ENCODE peak calls at places on chromosome 5, in ten cellular contexts. One of them, this sample, is unnamed.

GRCh38 chr5:122465086-122465485 is 153.0 kb downstream of the SNCAIP start:
- DNase-seq in PC-9: no peak
- DNase-seq in left ventricle myocardium inferior: no peak
- DNase-seq in tibial artery: no peak
- DNase-seq in heart right ventricle: no peak
- DNase-seq in CD4-positive, alpha-beta T cell: no peak
- DNase-seq in psoas muscle: no peak
- DNase-seq in heart left ventricle: no peak
- DNase-seq in body of pancreas: no peak
- DNase-seq in K562: no peak
- DNase-seq in this sample: no peak

GRCh38 chr5:101977729-101978345 is 318.2 kb downstream of the SLCO4C1 start:
- DNase-seq in PC-9: no peak
- DNase-seq in psoas muscle: no peak
- DNase-seq in tibial artery: no peak
- DNase-seq in heart right ventricle: no peak
- DNase-seq in left ventricle myocardium inferior: no peak
- DNase-seq in heart left ventricle: no peak
- DNase-seq in K562: peak; percentile 43
- DNase-seq in body of pancreas: no peak
- DNase-seq in CD4-positive, alpha-beta T cell: no peak
- DNase-seq in this sample: peak; percentile 52

GRCh38 chr5:32138839-32139493 is 35.2 kb downstream of the GOLPH3 start:
- DNase-seq in psoas muscle: no peak
- DNase-seq in heart left ventricle: no peak
- DNase-seq in left ventricle myocardium inferior: no peak
- DNase-seq in CD4-positive, alpha-beta T cell: no peak
- DNase-seq in tibial artery: no peak
- DNase-seq in body of pancreas: no peak
- DNase-seq in PC-9: peak; percentile 17
- DNase-seq in K562: no peak
- DNase-seq in heart right ventricle: no peak
- DNase-seq in this sample: no peak

GRCh38 chr5:112614285-112614684 is 123.4 kb upstream of the APC start:
- DNase-seq in CD4-positive, alpha-beta T cell: no peak
- DNase-seq in tibial artery: no peak
- DNase-seq in heart right ventricle: no peak
- DNase-seq in left ventricle myocardium inferior: no peak
- DNase-seq in body of pancreas: no peak
- DNase-seq in psoas muscle: no peak
- DNase-seq in K562: no peak
- DNase-seq in heart left ventricle: no peak
- DNase-seq in PC-9: no peak
- DNase-seq in this sample: no peak

GRCh38 chr5:173303878-173304590 is 24.2 kb downstream of the STC2 start:
- DNase-seq in tibial artery: no peak
- DNase-seq in body of pancreas: no peak
- DNase-seq in K562: peak; percentile 67
- DNase-seq in left ventricle myocardium inferior: no peak
- DNase-seq in heart left ventricle: no peak
- DNase-seq in CD4-positive, alpha-beta T cell: no peak
- DNase-seq in heart right ventricle: no peak
- DNase-seq in PC-9: peak; percentile 88
- DNase-seq in psoas muscle: no peak
- DNase-seq in this sample: peak; percentile 68

GRCh38 chr5:1445895-1446601 is 808 bp upstream of the SLC6A3 start:
- DNase-seq in psoas muscle: peak; percentile 7
- DNase-seq in PC-9: no peak
- DNase-seq in body of pancreas: no peak
- DNase-seq in K562: no peak
- DNase-seq in left ventricle myocardium inferior: no peak
- DNase-seq in CD4-positive, alpha-beta T cell: no peak
- DNase-seq in heart left ventricle: peak; percentile 18
- DNase-seq in tibial artery: peak; percentile 48
- DNase-seq in heart right ventricle: no peak
- DNase-seq in this sample: no peak

GRCh38 chr5:103037673-103038455 is 82.1 kb downstream of the GIN1 start:
- DNase-seq in left ventricle myocardium inferior: no peak
- DNase-seq in heart left ventricle: no peak
- DNase-seq in body of pancreas: no peak
- DNase-seq in psoas muscle: no peak
- DNase-seq in PC-9: no peak
- DNase-seq in heart right ventricle: no peak
- DNase-seq in K562: no peak
- DNase-seq in tibial artery: no peak
- DNase-seq in CD4-positive, alpha-beta T cell: no peak
- DNase-seq in this sample: no peak

GRCh38 chr5:160269017-160269416 is 39.7 kb downstream of the FABP6 start:
- DNase-seq in psoas muscle: peak; percentile 79
- DNase-seq in tibial artery: peak; percentile 85
- DNase-seq in heart right ventricle: peak; percentile 94
- DNase-seq in body of pancreas: peak; percentile 73
- DNase-seq in K562: no peak
- DNase-seq in PC-9: peak; percentile 64
- DNase-seq in CD4-positive, alpha-beta T cell: no peak
- DNase-seq in heart left ventricle: peak; percentile 92
- DNase-seq in left ventricle myocardium inferior: peak; percentile 90
- DNase-seq in this sample: no peak

GRCh38 chr5:7878381-7878873 is 9.5 kb downstream of the MTRR start:
- DNase-seq in PC-9: no peak
- DNase-seq in psoas muscle: no peak
- DNase-seq in left ventricle myocardium inferior: no peak
- DNase-seq in tibial artery: no peak
- DNase-seq in heart left ventricle: no peak
- DNase-seq in body of pancreas: no peak
- DNase-seq in heart right ventricle: no peak
- DNase-seq in K562: no peak
- DNase-seq in CD4-positive, alpha-beta T cell: no peak
- DNase-seq in this sample: no peak

GRCh38 chr5:139023276-139023675 is 148.1 kb upstream of the LRRTM2 start:
- DNase-seq in left ventricle myocardium inferior: no peak
- DNase-seq in heart right ventricle: no peak
- DNase-seq in tibial artery: no peak
- DNase-seq in CD4-positive, alpha-beta T cell: no peak
- DNase-seq in PC-9: no peak
- DNase-seq in psoas muscle: no peak
- DNase-seq in body of pancreas: no peak
- DNase-seq in heart left ventricle: no peak
- DNase-seq in K562: no peak
- DNase-seq in this sample: no peak

GRCh38 chr5:111758284-111758628 is 1.3 kb upstream of the NREP start:
- DNase-seq in psoas muscle: no peak
- DNase-seq in body of pancreas: no peak
- DNase-seq in K562: no peak
- DNase-seq in left ventricle myocardium inferior: no peak
- DNase-seq in CD4-positive, alpha-beta T cell: no peak
- DNase-seq in heart left ventricle: no peak
- DNase-seq in tibial artery: no peak
- DNase-seq in heart right ventricle: no peak
- DNase-seq in PC-9: no peak
- DNase-seq in this sample: no peak

GRCh38 chr5:143314664-143315063 is 88.8 kb downstream of the NR3C1 start:
- DNase-seq in body of pancreas: no peak
- DNase-seq in heart right ventricle: no peak
- DNase-seq in left ventricle myocardium inferior: no peak
- DNase-seq in PC-9: peak; percentile 46
- DNase-seq in heart left ventricle: no peak
- DNase-seq in CD4-positive, alpha-beta T cell: no peak
- DNase-seq in K562: no peak
- DNase-seq in psoas muscle: no peak
- DNase-seq in tibial artery: no peak
- DNase-seq in this sample: no peak

GRCh38 chr5:131171276-131171815 is 602 bp downstream of the LYRM7 start:
- DNase-seq in tibial artery: no peak
- DNase-seq in body of pancreas: no peak
- DNase-seq in psoas muscle: no peak
- DNase-seq in heart right ventricle: no peak
- DNase-seq in PC-9: no peak
- DNase-seq in CD4-positive, alpha-beta T cell: no peak
- DNase-seq in heart left ventricle: no peak
- DNase-seq in left ventricle myocardium inferior: no peak
- DNase-seq in K562: no peak
- DNase-seq in this sample: peak; percentile 15

GRCh38 chr5:71738962-71739361 is 19.9 kb downstream of the CARTPT start:
- DNase-seq in tibial artery: no peak
- DNase-seq in PC-9: no peak
- DNase-seq in left ventricle myocardium inferior: no peak
- DNase-seq in heart left ventricle: no peak
- DNase-seq in body of pancreas: no peak
- DNase-seq in K562: no peak
- DNase-seq in psoas muscle: no peak
- DNase-seq in CD4-positive, alpha-beta T cell: no peak
- DNase-seq in heart right ventricle: no peak
- DNase-seq in this sample: no peak

GRCh38 chr5:126846756-126847155 is 69.8 kb downstream of the LMNB1 start:
- DNase-seq in psoas muscle: no peak
- DNase-seq in heart right ventricle: no peak
- DNase-seq in left ventricle myocardium inferior: no peak
- DNase-seq in PC-9: no peak
- DNase-seq in heart left ventricle: no peak
- DNase-seq in K562: no peak
- DNase-seq in tibial artery: no peak
- DNase-seq in body of pancreas: no peak
- DNase-seq in CD4-positive, alpha-beta T cell: no peak
- DNase-seq in this sample: no peak

GRCh38 chr5:62299097-62299496 is 6.9 kb upstream of the KIF2A start:
- DNase-seq in psoas muscle: no peak
- DNase-seq in tibial artery: no peak
- DNase-seq in PC-9: peak; percentile 65
- DNase-seq in heart left ventricle: no peak
- DNase-seq in CD4-positive, alpha-beta T cell: no peak
- DNase-seq in heart right ventricle: no peak
- DNase-seq in K562: no peak
- DNase-seq in left ventricle myocardium inferior: no peak
- DNase-seq in body of pancreas: no peak
- DNase-seq in this sample: no peak
- H3K9me3 ChIP-seq in psoas muscle: no peaks in the 10 kb centered on the region
- H3K9me3 ChIP-seq in tibial artery: no peaks in the 10 kb centered on the region
- H3K9me3 ChIP-seq in PC-9: no peaks in the 10 kb centered on the region
- H3K9me3 ChIP-seq in heart left ventricle: no peaks in the 10 kb centered on the region
- H3K9me3 ChIP-seq in CD4-positive, alpha-beta T cell: no peaks in the 10 kb centered on the region
- H3K9me3 ChIP-seq in heart right ventricle: no peaks in the 10 kb centered on the region
- H3K9me3 ChIP-seq in K562: no peaks in the 10 kb centered on the region
- H3K9me3 ChIP-seq in left ventricle myocardium inferior: no peaks in the 10 kb centered on the region
- H3K9me3 ChIP-seq in body of pancreas: no peaks in the 10 kb centered on the region
- H3K9me3 ChIP-seq in this sample: no peaks in the 10 kb centered on the region

GRCh38 chr5:174571662-174572397 is 152.6 kb upstream of the MSX2 start:
- DNase-seq in heart left ventricle: peak; percentile 41
- DNase-seq in body of pancreas: peak; percentile 52
- DNase-seq in CD4-positive, alpha-beta T cell: no peak
- DNase-seq in K562: no peak
- DNase-seq in psoas muscle: peak; percentile 33
- DNase-seq in heart right ventricle: peak; percentile 77
- DNase-seq in PC-9: peak; percentile 62
- DNase-seq in tibial artery: peak; percentile 73
- DNase-seq in left ventricle myocardium inferior: peak; percentile 18
- DNase-seq in this sample: peak; percentile 24
- TF ChIP-seq CTCF in heart left ventricle: peak; percentile 35
- TF ChIP-seq CTCF in body of pancreas: no peak
- TF ChIP-seq CTCF in CD4-positive, alpha-beta T cell: no peak
- TF ChIP-seq CTCF in K562: no peak
- TF ChIP-seq CTCF in psoas muscle: no peak
- TF ChIP-seq CTCF in heart right ventricle: no peak
- TF ChIP-seq CTCF in PC-9: no peak
- TF ChIP-seq CTCF in tibial artery: no peak
- TF ChIP-seq CTCF in left ventricle myocardium inferior: peak; percentile 15
- TF ChIP-seq CTCF in this sample: no peak

GRCh38 chr5:80975065-80975464 is 14.9 kb downstream of the RASGRF2 start:
- DNase-seq in left ventricle myocardium inferior: no peak
- DNase-seq in psoas muscle: no peak
- DNase-seq in heart left ventricle: no peak
- DNase-seq in heart right ventricle: no peak
- DNase-seq in body of pancreas: no peak
- DNase-seq in K562: no peak
- DNase-seq in PC-9: no peak
- DNase-seq in CD4-positive, alpha-beta T cell: no peak
- DNase-seq in tibial artery: no peak
- DNase-seq in this sample: no peak

GRCh38 chr5:80973027-80973426 is 12.9 kb downstream of the RASGRF2 start:
- DNase-seq in K562: no peak
- DNase-seq in body of pancreas: no peak
- DNase-seq in psoas muscle: no peak
- DNase-seq in CD4-positive, alpha-beta T cell: no peak
- DNase-seq in PC-9: no peak
- DNase-seq in heart left ventricle: no peak
- DNase-seq in left ventricle myocardium inferior: no peak
- DNase-seq in heart right ventricle: no peak
- DNase-seq in tibial artery: no peak
- DNase-seq in this sample: no peak

GRCh38 chr5:80977764-80978163 is 17.6 kb downstream of the RASGRF2 start:
- DNase-seq in left ventricle myocardium inferior: no peak
- DNase-seq in psoas muscle: no peak
- DNase-seq in heart right ventricle: no peak
- DNase-seq in body of pancreas: no peak
- DNase-seq in CD4-positive, alpha-beta T cell: no peak
- DNase-seq in heart left ventricle: no peak
- DNase-seq in PC-9: no peak
- DNase-seq in K562: no peak
- DNase-seq in tibial artery: no peak
- DNase-seq in this sample: no peak

GRCh38 chr5:80978772-80979317 is 18.7 kb downstream of the RASGRF2 start:
- DNase-seq in heart right ventricle: no peak
- DNase-seq in psoas muscle: no peak
- DNase-seq in CD4-positive, alpha-beta T cell: no peak
- DNase-seq in left ventricle myocardium inferior: no peak
- DNase-seq in K562: no peak
- DNase-seq in tibial artery: no peak
- DNase-seq in body of pancreas: no peak
- DNase-seq in PC-9: no peak
- DNase-seq in heart left ventricle: no peak
- DNase-seq in this sample: no peak

DNA sequence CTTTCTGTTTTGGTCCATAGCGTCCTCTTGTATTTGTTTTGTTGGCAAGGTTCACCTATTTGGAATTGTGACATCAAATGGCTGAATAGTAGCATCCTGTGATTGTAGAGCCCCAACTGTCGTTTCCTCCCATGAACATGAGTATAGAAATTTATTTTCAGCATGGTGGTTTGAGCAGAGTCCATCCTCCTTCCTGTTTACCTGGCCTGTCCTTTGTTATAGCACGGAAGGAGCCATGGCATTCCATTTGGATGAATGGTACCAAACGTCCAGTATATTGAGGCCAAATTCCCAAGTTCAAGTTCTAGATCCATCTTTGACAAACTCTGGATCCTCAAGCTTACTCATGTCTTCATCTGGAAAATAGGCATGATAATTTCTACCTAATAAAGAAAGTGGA is 16.8 kb downstream of the RASGRF2 start:
- DNase-seq in heart left ventricle: no peak
- DNase-seq in psoas muscle: no peak
- DNase-seq in heart right ventricle: no peak
- DNase-seq in CD4-positive, alpha-beta T cell: no peak
- DNase-seq in K562: no peak
- DNase-seq in tibial artery: no peak
- DNase-seq in PC-9: no peak
- DNase-seq in left ventricle myocardium inferior: no peak
- DNase-seq in body of pancreas: no peak
- DNase-seq in this sample: no peak
- H3K9me3 ChIP-seq in heart left ventricle: no peaks in the 10 kb centered on the region
- H3K9me3 ChIP-seq in psoas muscle: no peaks in the 10 kb centered on the region
- H3K9me3 ChIP-seq in heart right ventricle: no peaks in the 10 kb centered on the region
- H3K9me3 ChIP-seq in CD4-positive, alpha-beta T cell: no peaks in the 10 kb centered on the region
- H3K9me3 ChIP-seq in K562: no peaks in the 10 kb centered on the region
- H3K9me3 ChIP-seq in tibial artery: no peaks in the 10 kb centered on the region
- H3K9me3 ChIP-seq in PC-9: no peaks in the 10 kb centered on the region
- H3K9me3 ChIP-seq in left ventricle myocardium inferior: no peaks in the 10 kb centered on the region
- H3K9me3 ChIP-seq in body of pancreas: no peaks in the 10 kb centered on the region
- H3K9me3 ChIP-seq in this sample: no peaks in the 10 kb centered on the region

GRCh38 chr5:140575309-140575708 is 10.7 kb downstream of the SLC35A4 start:
- DNase-seq in K562: peak; percentile 42
- DNase-seq in PC-9: no peak
- DNase-seq in CD4-positive, alpha-beta T cell: no peak
- DNase-seq in tibial artery: no peak
- DNase-seq in left ventricle myocardium inferior: peak; percentile 49
- DNase-seq in body of pancreas: no peak
- DNase-seq in psoas muscle: peak; percentile 62
- DNase-seq in heart right ventricle: peak; percentile 58
- DNase-seq in heart left ventricle: peak; percentile 61
- DNase-seq in this sample: peak; percentile 61
- TF ChIP-seq CTCF in K562: peak; percentile 74
- TF ChIP-seq CTCF in PC-9: no peak
- TF ChIP-seq CTCF in CD4-positive, alpha-beta T cell: no peak
- TF ChIP-seq CTCF in tibial artery: peak; percentile 31
- TF ChIP-seq CTCF in left ventricle myocardium inferior: peak; percentile 45
- TF ChIP-seq CTCF in body of pancreas: peak; percentile 35
- TF ChIP-seq CTCF in psoas muscle: peak; percentile 46
- TF ChIP-seq CTCF in heart right ventricle: peak; percentile 10
- TF ChIP-seq CTCF in heart left ventricle: peak; percentile 46
- TF ChIP-seq CTCF in this sample: peak; percentile 39